ENCODE peak calls at places on chromosomes 2 and 18, in seven cellular contexts. L is cardiac fibroblast; O is NB4; W is Caco-2; C is CD8-positive, alpha-beta T cell; U is HCT116; M is IMR-90. Y is an unnamed sample.

GRCh38 chr18:435940-436339 is 64.6 kb downstream of the COLEC12 start:
- DNase-seq in L (no peak), O (no peak), W (no peak), C (no peak), U (no peak), M (peak), Y (peak)

GRCh38 chr18:57624988-57625387 is 3.4 kb upstream of the NARS1 start:
- DNase-seq in L (no peak), O (no peak), W (no peak), C (no peak), U (peak), M (peak), Y (no peak)

GRCh38 chr2:144424559-144425240 is 95.2 kb downstream of the ZEB2 start:
- DNase-seq in L (no peak), O (no peak), W (no peak), C (no peak), U (no peak), M (no peak), Y (no peak)

GRCh38 chr2:73083886-73084792 is 12.6 kb upstream of the SFXN5 start:
- DNase-seq in L (no peak), O (no peak), W (no peak), C (no peak), U (no peak), M (no peak), Y (no peak)

GRCh38 chr2:240962371-240963064 is 35.9 kb upstream of the SNED1 start:
- DNase-seq in L (peak), O (peak), W (no peak), C (no peak), U (no peak), M (no peak), Y (peak)

GRCh38 chr2:8882094-8882493 is 44.7 kb upstream of the KIDINS220 start:
- DNase-seq in L (peak), O (peak), W (no peak), C (no peak), U (peak), M (peak), Y (no peak)

GRCh38 chr18:10035306-10035991 is 121.6 kb downstream of the VAPA start:
- DNase-seq in L (no peak), O (no peak), W (peak), C (no peak), U (no peak), M (no peak), Y (no peak)

GRCh38 chr2:222862068-222862914 is 1.5 kb downstream of the ACSL3 start:
- DNase-seq in L (peak), O (peak), W (no peak), C (no peak), U (no peak), M (peak), Y (no peak)

GRCh38 chr2:134917219-134917957 is 1.2 kb upstream of the CCNT2 start:
- DNase-seq in L (no peak), O (peak), W (no peak), C (peak), U (no peak), M (no peak), Y (peak)

GRCh38 chr2:218046234-218046633 is 22.8 kb upstream of the RUFY4 start:
- DNase-seq in L (no peak), O (peak), W (no peak), C (no peak), U (no peak), M (no peak), Y (no peak)

GRCh38 chr2:190841707-190842505 is 38.7 kb upstream of the GLS start:
- DNase-seq in L (peak), O (no peak), W (no peak), C (no peak), U (no peak), M (peak), Y (no peak)

GRCh38 chr2:130390460-130391057 is 34.7 kb downstream of the PTPN18 start:
- DNase-seq in L (no peak), O (peak), W (no peak), C (no peak), U (no peak), M (no peak), Y (no peak)

GRCh38 chr2:234955091-234955511 is 3.3 kb downstream of the SH3BP4 start:
- DNase-seq in L (no peak), O (no peak), W (no peak), C (no peak), U (no peak), M (no peak), Y (peak)

GRCh38 chr2:85523062-85523905 is 15.7 kb upstream of the MAT2A start:
- DNase-seq in L (no peak), O (no peak), W (no peak), C (no peak), U (no peak), M (no peak), Y (no peak)

GRCh38 chr2:126244937-126245336 is 411.0 kb upstream of the GYPC start:
- DNase-seq in L (peak), O (peak), W (peak), C (peak), U (no peak), M (no peak), Y (no peak)

GRCh38 chr2:45302011-45302325 is 292.7 kb upstream of the SIX2 start:
- DNase-seq in L (no peak), O (no peak), W (no peak), C (no peak), U (no peak), M (no peak), Y (no peak)

GRCh38 chr2:218648473-218649100 is 10.8 kb downstream of the ZNF142 start:
- DNase-seq in L (peak), O (peak), W (peak), C (peak), U (peak), M (peak), Y (peak)

GRCh38 chr18:62585274-62586147 is 62.7 kb downstream of the ZCCHC2 start:
- DNase-seq in L (no peak), O (no peak), W (no peak), C (no peak), U (no peak), M (no peak), Y (no peak)

GRCh38 chr2:207136872-207137271 is 28.9 kb downstream of the KLF7 start:
- DNase-seq in L (no peak), O (no peak), W (no peak), C (no peak), U (no peak), M (no peak), Y (no peak)

GRCh38 chr2:1837458-1837857 is 93.1 kb upstream of the PXDN start:
- DNase-seq in L (no peak), O (no peak), W (peak), C (no peak), U (no peak), M (no peak), Y (no peak)

GRCh38 chr2:232551289-232551688 is 800 bp downstream of the EIF4E2 start:
- DNase-seq in L (no peak), O (no peak), W (no peak), C (no peak), U (no peak), M (no peak), Y (no peak)

GRCh38 chr18:74163019-74163656 is 14.8 kb downstream of the TIMM21 start:
- DNase-seq in L (no peak), O (no peak), W (no peak), C (no peak), U (no peak), M (no peak), Y (no peak)

GRCh38 chr2:43248621-43249020 is 22.2 kb upstream of the ZFP36L2 start:
- DNase-seq in L (no peak), O (no peak), W (no peak), C (no peak), U (no peak), M (no peak), Y (no peak)

GRCh38 chr2:205675861-205676516 is 6.3 kb upstream of the NRP2 start:
- DNase-seq in L (peak), O (peak), W (no peak), C (no peak), U (peak), M (peak), Y (no peak)

GRCh38 chr2:146220957-146221356 is 1623.9 kb upstream of the ACVR2A start:
- DNase-seq in L (no peak), O (no peak), W (no peak), C (no peak), U (no peak), M (no peak), Y (no peak)

GRCh38 chr2:177772529-177772928 is 300.0 kb downstream of the PDE11A start:
- DNase-seq in L (peak), O (peak), W (no peak), C (no peak), U (peak), M (peak), Y (no peak)

GRCh38 chr18:61894751-61895524 is 2.1 kb upstream of the RNF152 start:
- DNase-seq in L (no peak), O (no peak), W (no peak), C (no peak), U (no peak), M (no peak), Y (no peak)

GRCh38 chr2:103738108-103738507 is 976.3 kb downstream of the TMEM182 start:
- DNase-seq in L (no peak), O (no peak), W (no peak), C (no peak), U (no peak), M (no peak), Y (no peak)

GRCh38 chr2:15812187-15812830 is 128.0 kb upstream of the MYCN start:
- DNase-seq in L (no peak), O (no peak), W (no peak), C (no peak), U (no peak), M (no peak), Y (peak)

GRCh38 chr2:63049291-63050185 is 1.1 kb upstream of the OTX1 start:
- DNase-seq in L (peak), O (peak), W (no peak), C (no peak), U (no peak), M (peak), Y (no peak)

GRCh38 chr18:27014841-27015240 is 149.3 kb upstream of the AQP4 start:
- DNase-seq in L (no peak), O (no peak), W (no peak), C (no peak), U (no peak), M (no peak), Y (no peak)

GRCh38 chr18:27017901-27018500 is 152.5 kb upstream of the AQP4 start:
- DNase-seq in L (peak), O (peak), W (no peak), C (no peak), U (no peak), M (no peak), Y (no peak)
- TF ChIP-seq CTCF in L (peak), O (peak), W (no peak), C (no peak), U (peak), M (peak), Y (peak)

GRCh38 chr2:715847-716573 is 38.8 kb upstream of the TMEM18 start:
- DNase-seq in L (peak), O (peak), W (no peak), C (no peak), U (peak), M (peak), Y (no peak)
- TF ChIP-seq CTCF in L (peak), O (peak), W (peak), C (no peak), U (peak), M (peak), Y (no peak)

DNA sequence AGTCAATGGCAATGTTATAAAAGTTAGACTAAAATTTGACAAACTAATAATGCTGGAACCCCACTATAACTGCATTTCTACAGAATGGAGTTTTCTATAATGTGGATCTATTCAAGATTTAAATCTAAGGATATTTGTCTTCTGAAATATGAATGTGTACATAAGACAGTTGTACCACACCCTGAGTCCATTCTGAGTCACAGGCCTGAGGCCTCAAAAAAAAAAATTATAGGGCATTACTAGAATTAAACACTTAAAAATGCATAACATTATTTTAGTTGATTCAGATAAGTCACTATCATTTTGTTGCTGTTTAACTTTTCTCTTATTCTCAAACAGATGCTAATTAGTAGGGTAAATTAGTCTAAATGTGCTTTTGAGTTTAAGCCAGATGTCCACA is 42.2 kb upstream of the COL5A2 start:
- DNase-seq in L (peak), O (no peak), W (no peak), C (no peak), U (no peak), M (peak), Y (no peak)
- TF ChIP-seq CTCF in L (no peak), O (no peak), W (no peak), C (no peak), U (no peak), M (no peak), Y (no peak)

DNA sequence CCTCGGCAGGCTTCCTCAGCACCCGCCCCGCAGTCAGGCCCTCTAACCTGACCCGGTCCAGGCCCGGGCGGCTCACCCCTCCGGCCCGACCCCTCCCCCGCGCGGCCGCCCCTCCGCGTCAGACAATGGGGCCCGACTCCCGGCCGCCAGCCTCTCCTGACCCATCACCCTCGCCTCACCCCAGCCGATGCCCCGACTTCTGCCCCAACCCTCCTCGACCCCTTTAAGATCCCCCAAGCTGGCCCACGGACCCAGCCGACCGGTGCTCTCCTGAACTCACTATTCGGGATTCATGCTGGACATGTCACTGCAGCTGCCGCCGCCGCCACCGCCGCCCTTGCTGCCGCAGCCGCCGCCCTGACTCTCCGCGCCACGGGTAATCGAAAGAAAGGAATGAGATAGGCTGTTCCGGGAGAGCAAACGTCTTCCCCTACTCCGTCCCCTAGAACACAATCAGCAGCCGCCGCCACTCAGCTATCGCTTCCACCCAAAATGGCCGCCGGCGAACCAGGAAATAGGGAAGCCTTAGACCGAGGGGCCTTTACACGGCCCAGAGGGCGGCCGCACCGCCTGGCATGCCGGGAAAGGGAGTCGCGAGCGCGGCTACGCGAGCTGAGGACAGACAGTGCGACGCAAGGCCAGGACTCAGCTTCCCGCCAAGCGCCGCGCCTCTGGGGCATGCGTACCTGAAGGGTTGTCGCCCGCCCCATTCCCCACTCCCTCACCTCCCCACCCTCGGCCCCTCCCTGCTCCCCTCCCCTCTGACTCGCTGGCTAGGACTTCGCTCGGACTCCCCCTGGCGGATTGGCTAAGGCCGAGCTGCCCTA is at the start of gene RAB1A:
- DNase-seq in L (peak), O (peak), W (peak), C (peak), U (peak), M (peak), Y (peak)
- TF ChIP-seq CTCF in L (no peak), O (no peak), W (peak), C (no peak), U (no peak), M (peak), Y (peak)

GRCh38 chr2:236728916-236729670 is 159.5 kb downstream of the ACKR3 start:
- DNase-seq in L (no peak), O (no peak), W (no peak), C (no peak), U (no peak), M (no peak), Y (no peak)

GRCh38 chr2:236730393-236730792 is 160.8 kb downstream of the ACKR3 start:
- DNase-seq in L (no peak), O (no peak), W (no peak), C (no peak), U (no peak), M (no peak), Y (no peak)

GRCh38 chr2:236733156-236733555 is 163.5 kb downstream of the ACKR3 start:
- DNase-seq in L (no peak), O (no peak), W (no peak), C (no peak), U (no peak), M (no peak), Y (no peak)

GRCh38 chr2:236735742-236736360 is 166.2 kb downstream of the ACKR3 start:
- DNase-seq in L (no peak), O (no peak), W (no peak), C (no peak), U (no peak), M (no peak), Y (no peak)

DNA sequence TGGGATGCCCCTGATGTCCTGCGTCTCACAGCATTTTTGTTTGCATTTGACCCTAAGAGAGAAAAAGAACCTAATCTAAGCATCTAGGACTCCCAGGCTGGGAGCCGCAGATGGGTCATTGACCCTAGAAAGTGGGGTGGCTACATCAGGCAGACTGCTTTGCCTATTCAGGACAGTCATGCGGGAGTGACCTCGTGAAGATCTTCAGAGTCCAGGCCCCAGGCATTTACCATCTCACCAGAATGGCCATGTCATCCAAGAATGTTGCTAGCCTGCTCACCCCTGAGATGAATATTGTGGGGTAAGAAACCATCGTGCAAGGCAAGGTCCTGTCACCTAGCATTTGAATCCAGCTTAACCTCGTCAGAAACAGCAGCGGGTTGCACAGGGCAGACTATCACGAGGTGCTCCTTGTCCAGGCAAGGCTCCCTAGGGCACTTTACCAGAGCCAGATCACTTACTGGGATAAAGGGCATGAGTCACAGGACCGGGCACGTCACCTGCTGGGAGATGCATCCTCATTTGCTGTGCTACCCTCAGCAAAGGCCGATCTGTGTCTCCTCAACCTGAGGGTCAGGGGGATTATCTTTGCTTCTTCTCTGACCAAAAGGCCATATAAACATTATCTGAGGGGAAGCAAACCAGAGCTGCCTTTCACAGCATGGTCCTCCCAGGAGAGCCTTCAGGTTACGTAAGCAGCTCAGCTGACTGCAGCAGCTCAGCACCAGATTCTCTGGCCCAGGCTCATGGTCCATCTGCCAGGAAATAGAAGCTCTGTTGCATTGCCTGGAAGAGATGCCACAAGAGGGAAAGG is 162.3 kb downstream of the ACKR3 start:
- DNase-seq in L (peak), O (peak), W (no peak), C (no peak), U (no peak), M (peak), Y (no peak)
- TF ChIP-seq CTCF in L (no peak), O (no peak), W (no peak), C (no peak), U (no peak), M (no peak), Y (no peak)